ENCODE peak calls at places on chromosomes 12 and 14, in seven cellular contexts. One of them, this sample, is unnamed.

GRCh38 chr12:116922194-116922897 is 11.6 kb downstream of the FBXW8 start:
- DNase-seq in PC-3: no peak
- DNase-seq in AG04450: no peak
- DNase-seq in epithelial cell of proximal tubule: no peak
- DNase-seq in choroid plexus epithelial cell: peak
- DNase-seq in retinal pigment epithelial cell: no peak
- DNase-seq in tibial nerve: no peak
- DNase-seq in this sample: no peak

GRCh38 chr12:128790221-128790620 is 33.5 kb downstream of the SLC15A4 start:
- DNase-seq in epithelial cell of proximal tubule: no peak
- DNase-seq in tibial nerve: no peak
- DNase-seq in retinal pigment epithelial cell: no peak
- DNase-seq in PC-3: no peak
- DNase-seq in choroid plexus epithelial cell: no peak
- DNase-seq in AG04450: no peak
- DNase-seq in this sample: no peak

GRCh38 chr12:42299392-42300308 is 26.2 kb downstream of the ZCRB1 start:
- DNase-seq in epithelial cell of proximal tubule: no peak
- DNase-seq in tibial nerve: no peak
- DNase-seq in choroid plexus epithelial cell: peak
- DNase-seq in AG04450: peak
- DNase-seq in PC-3: peak
- DNase-seq in retinal pigment epithelial cell: peak
- DNase-seq in this sample: no peak

GRCh38 chr12:52210186-52210924 is 18.5 kb upstream of the KRT80 start:
- DNase-seq in retinal pigment epithelial cell: peak
- DNase-seq in epithelial cell of proximal tubule: peak
- DNase-seq in AG04450: no peak
- DNase-seq in PC-3: peak
- DNase-seq in choroid plexus epithelial cell: peak
- DNase-seq in tibial nerve: peak
- DNase-seq in this sample: no peak

GRCh38 chr12:85036736-85037135 is 585 bp downstream of the LRRIQ1 start:
- DNase-seq in tibial nerve: no peak
- DNase-seq in PC-3: no peak
- DNase-seq in choroid plexus epithelial cell: no peak
- DNase-seq in epithelial cell of proximal tubule: no peak
- DNase-seq in retinal pigment epithelial cell: no peak
- DNase-seq in AG04450: no peak
- DNase-seq in this sample: no peak

GRCh38 chr12:18462437-18462836 is 201.1 kb downstream of the PIK3C2G start:
- DNase-seq in retinal pigment epithelial cell: peak
- DNase-seq in PC-3: peak
- DNase-seq in epithelial cell of proximal tubule: no peak
- DNase-seq in choroid plexus epithelial cell: peak
- DNase-seq in tibial nerve: no peak
- DNase-seq in AG04450: peak
- DNase-seq in this sample: no peak

GRCh38 chr14:58864751-58865519 is 227.2 kb downstream of the DACT1 start:
- DNase-seq in retinal pigment epithelial cell: peak
- DNase-seq in AG04450: peak
- DNase-seq in tibial nerve: no peak
- DNase-seq in PC-3: peak
- DNase-seq in epithelial cell of proximal tubule: peak
- DNase-seq in choroid plexus epithelial cell: peak
- DNase-seq in this sample: no peak

GRCh38 chr12:69987453-69988102 is 162.6 kb downstream of the MYRFL start:
- DNase-seq in epithelial cell of proximal tubule: peak
- DNase-seq in tibial nerve: no peak
- DNase-seq in retinal pigment epithelial cell: peak
- DNase-seq in PC-3: peak
- DNase-seq in AG04450: peak
- DNase-seq in choroid plexus epithelial cell: peak
- DNase-seq in this sample: no peak

GRCh38 chr12:86421333-86421732 is 165.1 kb upstream of the MGAT4C start:
- DNase-seq in retinal pigment epithelial cell: no peak
- DNase-seq in choroid plexus epithelial cell: no peak
- DNase-seq in PC-3: no peak
- DNase-seq in tibial nerve: no peak
- DNase-seq in AG04450: no peak
- DNase-seq in epithelial cell of proximal tubule: no peak
- DNase-seq in this sample: no peak

GRCh38 chr14:30005114-30005698 is 77.6 kb upstream of the PRKD1 start:
- DNase-seq in choroid plexus epithelial cell: peak
- DNase-seq in tibial nerve: no peak
- DNase-seq in retinal pigment epithelial cell: peak
- DNase-seq in epithelial cell of proximal tubule: peak
- DNase-seq in PC-3: peak
- DNase-seq in AG04450: peak
- DNase-seq in this sample: no peak

GRCh38 chr12:69329669-69330428 is 18.3 kb upstream of the LYZ start:
- DNase-seq in PC-3: peak
- DNase-seq in AG04450: no peak
- DNase-seq in choroid plexus epithelial cell: no peak
- DNase-seq in epithelial cell of proximal tubule: no peak
- DNase-seq in tibial nerve: no peak
- DNase-seq in retinal pigment epithelial cell: no peak
- DNase-seq in this sample: no peak

GRCh38 chr12:29782285-29782820 is 1.4 kb downstream of the TMTC1 start:
- DNase-seq in AG04450: no peak
- DNase-seq in tibial nerve: no peak
- DNase-seq in epithelial cell of proximal tubule: no peak
- DNase-seq in retinal pigment epithelial cell: peak
- DNase-seq in choroid plexus epithelial cell: peak
- DNase-seq in PC-3: peak
- DNase-seq in this sample: no peak

GRCh38 chr12:62520361-62520760 is 53.7 kb downstream of the MON2 start:
- DNase-seq in tibial nerve: no peak
- DNase-seq in PC-3: no peak
- DNase-seq in epithelial cell of proximal tubule: no peak
- DNase-seq in choroid plexus epithelial cell: no peak
- DNase-seq in retinal pigment epithelial cell: no peak
- DNase-seq in AG04450: no peak
- DNase-seq in this sample: no peak

GRCh38 chr12:124909831-124910560 is 4.5 kb downstream of the UBC start:
- DNase-seq in PC-3: peak
- DNase-seq in choroid plexus epithelial cell: peak
- DNase-seq in AG04450: no peak
- DNase-seq in epithelial cell of proximal tubule: peak
- DNase-seq in retinal pigment epithelial cell: no peak
- DNase-seq in tibial nerve: no peak
- DNase-seq in this sample: no peak

GRCh38 chr12:42587564-42588307 is 1.8 kb downstream of the PRICKLE1 start:
- DNase-seq in choroid plexus epithelial cell: peak
- DNase-seq in tibial nerve: no peak
- DNase-seq in PC-3: peak
- DNase-seq in retinal pigment epithelial cell: no peak
- DNase-seq in epithelial cell of proximal tubule: no peak
- DNase-seq in AG04450: no peak
- DNase-seq in this sample: no peak

GRCh38 chr12:125650587-125650986 is 585.4 kb downstream of the AACS start:
- DNase-seq in retinal pigment epithelial cell: no peak
- DNase-seq in choroid plexus epithelial cell: no peak
- DNase-seq in AG04450: no peak
- DNase-seq in PC-3: no peak
- DNase-seq in epithelial cell of proximal tubule: no peak
- DNase-seq in tibial nerve: no peak
- DNase-seq in this sample: no peak

GRCh38 chr12:52296572-52297215 is 5.4 kb upstream of the KRT81 start:
- DNase-seq in epithelial cell of proximal tubule: no peak
- DNase-seq in PC-3: no peak
- DNase-seq in tibial nerve: no peak
- DNase-seq in AG04450: no peak
- DNase-seq in retinal pigment epithelial cell: no peak
- DNase-seq in choroid plexus epithelial cell: no peak
- DNase-seq in this sample: no peak

GRCh38 chr14:59463773-59464650 is 1.2 kb downstream of the GPR135 start:
- DNase-seq in choroid plexus epithelial cell: peak
- DNase-seq in AG04450: no peak
- DNase-seq in tibial nerve: no peak
- DNase-seq in retinal pigment epithelial cell: no peak
- DNase-seq in PC-3: no peak
- DNase-seq in epithelial cell of proximal tubule: no peak
- DNase-seq in this sample: no peak

GRCh38 chr12:39359644-39360043 is 83.3 kb downstream of the KIF21A start:
- DNase-seq in AG04450: no peak
- DNase-seq in epithelial cell of proximal tubule: no peak
- DNase-seq in tibial nerve: no peak
- DNase-seq in retinal pigment epithelial cell: no peak
- DNase-seq in PC-3: no peak
- DNase-seq in choroid plexus epithelial cell: no peak
- DNase-seq in this sample: no peak

GRCh38 chr12:879641-880040 is 69.9 kb downstream of the RAD52 start:
- DNase-seq in epithelial cell of proximal tubule: no peak
- DNase-seq in AG04450: peak
- DNase-seq in tibial nerve: no peak
- DNase-seq in retinal pigment epithelial cell: no peak
- DNase-seq in PC-3: no peak
- DNase-seq in choroid plexus epithelial cell: peak
- DNase-seq in this sample: no peak

GRCh38 chr14:38208825-38209562 is 1.3 kb downstream of the SSTR1 start:
- DNase-seq in epithelial cell of proximal tubule: no peak
- DNase-seq in retinal pigment epithelial cell: no peak
- DNase-seq in tibial nerve: no peak
- DNase-seq in AG04450: no peak
- DNase-seq in PC-3: no peak
- DNase-seq in choroid plexus epithelial cell: peak
- DNase-seq in this sample: no peak
- TF ChIP-seq CTCF in epithelial cell of proximal tubule: peak
- TF ChIP-seq CTCF in retinal pigment epithelial cell: peak
- TF ChIP-seq CTCF in tibial nerve: peak
- TF ChIP-seq CTCF in AG04450: peak
- TF ChIP-seq CTCF in PC-3: no peak
- TF ChIP-seq CTCF in choroid plexus epithelial cell: peak
- TF ChIP-seq CTCF in this sample: no peak

GRCh38 chr14:37594916-37595808 is at the start of the genes FOXA1 and TTC6:
- DNase-seq in PC-3: peak
- DNase-seq in tibial nerve: no peak
- DNase-seq in epithelial cell of proximal tubule: no peak
- DNase-seq in retinal pigment epithelial cell: no peak
- DNase-seq in AG04450: no peak
- DNase-seq in choroid plexus epithelial cell: no peak
- DNase-seq in this sample: peak
- H3K4me3 ChIP-seq in PC-3: peak
- H3K4me3 ChIP-seq in tibial nerve: no peak
- H3K4me3 ChIP-seq in epithelial cell of proximal tubule: peak
- H3K4me3 ChIP-seq in retinal pigment epithelial cell: peak
- H3K4me3 ChIP-seq in AG04450: peak
- H3K4me3 ChIP-seq in choroid plexus epithelial cell: peak
- H3K4me3 ChIP-seq in this sample: peak

GRCh38 chr14:68834816-68835215 is 41.9 kb upstream of the ZFP36L1 start:
- DNase-seq in retinal pigment epithelial cell: no peak
- DNase-seq in epithelial cell of proximal tubule: no peak
- DNase-seq in AG04450: no peak
- DNase-seq in tibial nerve: no peak
- DNase-seq in choroid plexus epithelial cell: no peak
- DNase-seq in PC-3: no peak
- DNase-seq in this sample: no peak
- TF ChIP-seq CTCF in retinal pigment epithelial cell: no peak
- TF ChIP-seq CTCF in epithelial cell of proximal tubule: no peak
- TF ChIP-seq CTCF in AG04450: no peak
- TF ChIP-seq CTCF in tibial nerve: no peak
- TF ChIP-seq CTCF in choroid plexus epithelial cell: no peak
- TF ChIP-seq CTCF in PC-3: no peak
- TF ChIP-seq CTCF in this sample: no peak

GRCh38 chr14:51242545-51243490 is 2.8 kb downstream of the TMX1 start:
- DNase-seq in tibial nerve: no peak
- DNase-seq in epithelial cell of proximal tubule: no peak
- DNase-seq in PC-3: no peak
- DNase-seq in AG04450: no peak
- DNase-seq in retinal pigment epithelial cell: no peak
- DNase-seq in choroid plexus epithelial cell: no peak
- DNase-seq in this sample: no peak
- H3K4me3 ChIP-seq in tibial nerve: no peak
- H3K4me3 ChIP-seq in epithelial cell of proximal tubule: no peak
- H3K4me3 ChIP-seq in PC-3: peak
- H3K4me3 ChIP-seq in AG04450: no peak
- H3K4me3 ChIP-seq in retinal pigment epithelial cell: no peak
- H3K4me3 ChIP-seq in choroid plexus epithelial cell: no peak
- H3K4me3 ChIP-seq in this sample: no peak

DNA sequence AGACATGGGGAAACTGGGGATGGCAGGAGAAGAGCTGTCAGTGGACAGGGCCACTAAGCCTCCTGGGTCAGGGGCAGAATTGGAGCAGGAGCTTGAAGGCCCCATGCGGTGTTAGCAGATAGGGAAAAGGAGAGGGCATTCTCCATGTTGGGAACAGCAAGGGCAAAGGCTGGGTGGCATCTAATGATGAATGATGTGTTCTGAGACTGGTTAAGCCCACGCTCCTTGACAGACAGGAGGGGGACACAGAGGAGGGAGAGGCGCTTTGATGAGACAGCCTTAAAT is 63.0 kb downstream of the CLMN start:
- DNase-seq in PC-3: no peak
- DNase-seq in epithelial cell of proximal tubule: no peak
- DNase-seq in choroid plexus epithelial cell: no peak
- DNase-seq in tibial nerve: no peak
- DNase-seq in AG04450: no peak
- DNase-seq in retinal pigment epithelial cell: no peak
- DNase-seq in this sample: no peak
- TF ChIP-seq CTCF in PC-3: no peak
- TF ChIP-seq CTCF in epithelial cell of proximal tubule: no peak
- TF ChIP-seq CTCF in choroid plexus epithelial cell: no peak
- TF ChIP-seq CTCF in tibial nerve: no peak
- TF ChIP-seq CTCF in AG04450: no peak
- TF ChIP-seq CTCF in retinal pigment epithelial cell: no peak
- TF ChIP-seq CTCF in this sample: no peak